ENCODE peak calls at places on chromosomes 3 and 15, in ten cellular contexts. W is sigmoid colon; O is psoas muscle; N is astrocyte of the spinal cord; M is Peyer's patch; U is tibial artery; Y is CD8-positive, alpha-beta T cell; H is transverse colon; S is GM23338; D is cardiac muscle cell. L is an unnamed sample.

GRCh38 chr3:70608434-70608833 is 296.0 kb upstream of the MDFIC2 start:
- DNase-seq in W (no peak), O (no peak), N (no peak), M (no peak), U (no peak), Y (no peak), H (no peak), S (no peak), D (no peak), L (no peak)

GRCh38 chr15:78225783-78226541 is 8.4 kb downstream of the ACSBG1 start:
- DNase-seq in W (no peak), O (no peak), N (peak; percentile 22), M (no peak), U (no peak), Y (no peak), H (no peak), S (no peak), D (no peak), L (no peak)

GRCh38 chr3:170532573-170532972 is 53.3 kb downstream of the SLC7A14 start:
- DNase-seq in W (no peak), O (no peak), N (no peak), M (no peak), U (no peak), Y (no peak), H (no peak), S (no peak), D (no peak), L (no peak)

GRCh38 chr3:55609230-55610100 is 122.4 kb upstream of the WNT5A start:
- DNase-seq in W (no peak), O (no peak), N (no peak), M (no peak), U (no peak), Y (no peak), H (no peak), S (peak; percentile 79), D (no peak), L (no peak)

GRCh38 chr3:141231923-141232861 is 567 bp downstream of the PXYLP1 start:
- DNase-seq in W (peak; percentile 76), O (peak; percentile 37), N (no peak), M (peak; percentile 70), U (no peak), Y (peak; percentile 30), H (peak; percentile 55), S (peak; percentile 76), D (peak; percentile 10), L (no peak)

GRCh38 chr3:137047240-137047639 is 89.5 kb downstream of the IL20RB start:
- DNase-seq in W (no peak), O (no peak), N (no peak), M (no peak), U (no peak), Y (no peak), H (no peak), S (peak; percentile 68), D (no peak), L (no peak)

GRCh38 chr3:122074621-122075265 is 19.6 kb downstream of the CD86 start:
- DNase-seq in W (peak; percentile 70), O (peak; percentile 51), N (no peak), M (no peak), U (peak; percentile 44), Y (no peak), H (peak; percentile 34), S (no peak), D (peak; percentile 20), L (no peak)

GRCh38 chr3:198025644-198026043 is 65.6 kb downstream of the LMLN start:
- DNase-seq in W (no peak), O (no peak), N (no peak), M (no peak), U (no peak), Y (no peak), H (no peak), S (no peak), D (no peak), L (no peak)

GRCh38 chr3:151611464-151611863 is 122.3 kb upstream of the AADACL2 start:
- DNase-seq in W (no peak), O (no peak), N (no peak), M (no peak), U (no peak), Y (no peak), H (no peak), S (no peak), D (no peak), L (no peak)

GRCh38 chr15:38076806-38077205 is 142.4 kb downstream of the TMCO5A start:
- DNase-seq in W (no peak), O (peak; percentile 25), N (peak; percentile 39), M (no peak), U (no peak), Y (no peak), H (no peak), S (peak; percentile 67), D (no peak), L (no peak)

GRCh38 chr3:125105116-125105515 is 49.3 kb upstream of the HEG1 start:
- DNase-seq in W (no peak), O (no peak), N (no peak), M (no peak), U (no peak), Y (no peak), H (no peak), S (no peak), D (peak; percentile 60), L (no peak)

GRCh38 chr3:104604326-104605010 is 762.2 kb upstream of the ALCAM start:
- DNase-seq in W (no peak), O (no peak), N (peak; percentile 69), M (no peak), U (no peak), Y (no peak), H (no peak), S (peak; percentile 50), D (peak; percentile 44), L (no peak)

GRCh38 chr3:170448530-170449110 is 30.0 kb downstream of the CLDN11 start:
- DNase-seq in W (no peak), O (no peak), N (no peak), M (no peak), U (no peak), Y (no peak), H (no peak), S (no peak), D (no peak), L (no peak)

GRCh38 chr15:37031198-37031597 is 69.2 kb downstream of the MEIS2 start:
- DNase-seq in W (no peak), O (no peak), N (peak; percentile 61), M (no peak), U (no peak), Y (no peak), H (no peak), S (no peak), D (peak; percentile 87), L (no peak)

GRCh38 chr3:132641837-132642538 is 17.6 kb downstream of the ACAD11 start:
- DNase-seq in W (no peak), O (no peak), N (peak; percentile 71), M (no peak), U (no peak), Y (no peak), H (no peak), S (peak; percentile 73), D (peak; percentile 75), L (no peak)

GRCh38 chr3:58531555-58531954 is 5.4 kb downstream of the ACOX2 start:
- DNase-seq in W (no peak), O (no peak), N (no peak), M (no peak), U (no peak), Y (no peak), H (peak; percentile 37), S (no peak), D (no peak), L (no peak)

GRCh38 chr3:58532794-58533220 is 4.2 kb downstream of the ACOX2 start:
- DNase-seq in W (peak; percentile 75), O (peak; percentile 73), N (peak; percentile 71), M (peak; percentile 77), U (peak; percentile 60), Y (peak; percentile 74), H (peak; percentile 77), S (peak; percentile 81), D (peak; percentile 76), L (no peak)

GRCh38 chr3:58529516-58530353 is 7.3 kb downstream of the ACOX2 start:
- DNase-seq in W (no peak), O (no peak), N (no peak), M (peak; percentile 59), U (no peak), Y (no peak), H (no peak), S (peak; percentile 90), D (peak; percentile 38), L (no peak)

GRCh38 chr3:58530354-58530865 is 6.6 kb downstream of the ACOX2 start:
- DNase-seq in W (no peak), O (no peak), N (no peak), M (no peak), U (no peak), Y (no peak), H (no peak), S (no peak), D (no peak), L (no peak)

GRCh38 chr3:58531956-58532355 is 5.0 kb downstream of the ACOX2 start:
- DNase-seq in W (no peak), O (no peak), N (no peak), M (no peak), U (no peak), Y (no peak), H (no peak), S (peak; percentile 43), D (no peak), L (no peak)
- TF ChIP-seq CTCF in W (no peak), O (no peak), N (peak; percentile 18), M (peak; percentile 6), U (no peak), Y (no peak), H (no peak), S (peak; percentile 48), D (no peak), L (no peak)

GRCh38 chr3:99877180-99877579 is 59.5 kb downstream of the CMSS1 start:
- DNase-seq in W (no peak), O (no peak), N (no peak), M (no peak), U (no peak), Y (no peak), H (no peak), S (no peak), D (no peak), L (no peak)
- H3K4me3 ChIP-seq in W (no peak overlapping the region), O (peak overlapping the region; percentile 70), N (no peak overlapping the region), M (peak overlapping the region; percentile 70), U (peak overlapping the region; percentile 74), Y (no peak overlapping the region), H (no peak overlapping the region), S (no peak overlapping the region), D (no peak overlapping the region), L (no peak overlapping the region)

GRCh38 chr3:32106132-32106928 is at the start of gene GPD1L:
- DNase-seq in W (peak; percentile 96), O (peak; percentile 96), N (peak; percentile 94), M (peak; percentile 97), U (peak; percentile 92), Y (peak; percentile 90), H (peak; percentile 96), S (peak; percentile 96), D (peak; percentile 97), L (peak; percentile 74)
- TF ChIP-seq CTCF in W (no peak), O (no peak), N (no peak), M (no peak), U (no peak), Y (no peak), H (no peak), S (no peak), D (no peak), L (no peak)

DNA sequence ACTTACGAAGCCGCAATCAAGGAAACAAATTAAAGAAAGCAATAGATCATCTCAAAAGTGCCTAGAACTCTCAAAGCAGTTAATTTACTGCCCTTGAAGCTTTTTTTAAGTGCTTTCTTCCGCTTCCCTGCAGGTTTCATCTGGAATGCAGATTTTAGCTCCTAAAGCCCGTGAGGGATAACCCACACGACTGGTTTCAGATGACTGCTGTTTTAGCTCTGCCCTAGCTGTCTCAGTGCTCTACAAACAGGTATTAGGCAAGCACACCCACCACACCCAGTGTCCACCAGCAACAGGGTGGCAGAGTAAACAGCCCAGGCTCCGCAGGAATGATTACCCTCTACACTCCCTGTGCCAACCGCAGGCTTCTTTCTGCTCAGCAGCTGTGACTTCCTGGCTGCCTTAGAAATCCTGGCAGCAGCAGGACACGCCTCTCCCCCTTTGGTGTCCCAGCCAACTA is 126.0 kb downstream of the FMN1 start:
- DNase-seq in W (no peak), O (peak; percentile 40), N (peak; percentile 54), M (peak; percentile 75), U (no peak), Y (no peak), H (peak; percentile 87), S (peak; percentile 69), D (no peak), L (peak; percentile 74)
- H3K4me3 ChIP-seq in W (no peak overlapping the region), O (peak overlapping the region; percentile 59), N (no peak overlapping the region), M (peak overlapping the region; percentile 45), U (no peak overlapping the region), Y (no peak overlapping the region), H (peak overlapping the region; percentile 35), S (peak overlapping the region; percentile 44), D (no peak overlapping the region), L (no peak overlapping the region)